ENCODE peak calls at places on chromosomes 16 and 17, in seven cellular contexts. One of them, this sample, is unnamed. For H3K4me1, the result is how much of the 10 kb centered on the place peaks cover.

GRCh38 chr17:56772442-56772841 is 61.3 kb downstream of the C17orf67 start:
- DNase-seq in mammary epithelial cell: no peak
- DNase-seq in psoas muscle: no peak
- DNase-seq in heart right ventricle: no peak
- DNase-seq in kidney: no peak
- DNase-seq in right lobe of liver: no peak
- DNase-seq in HepG2: peak
- DNase-seq in this sample: no peak

GRCh38 chr16:81513204-81514040 is 68.8 kb downstream of the CMIP start:
- DNase-seq in heart right ventricle: peak
- DNase-seq in right lobe of liver: peak
- DNase-seq in mammary epithelial cell: no peak
- DNase-seq in psoas muscle: peak
- DNase-seq in HepG2: peak
- DNase-seq in kidney: no peak
- DNase-seq in this sample: no peak

GRCh38 chr17:5837055-5837491 is 233.1 kb upstream of the WSCD1 start:
- DNase-seq in HepG2: peak
- DNase-seq in right lobe of liver: no peak
- DNase-seq in heart right ventricle: no peak
- DNase-seq in mammary epithelial cell: peak
- DNase-seq in kidney: no peak
- DNase-seq in psoas muscle: no peak
- DNase-seq in this sample: peak

GRCh38 chr17:35612924-35613521 is 25.9 kb downstream of the AP2B1 start:
- DNase-seq in kidney: no peak
- DNase-seq in HepG2: peak
- DNase-seq in psoas muscle: no peak
- DNase-seq in right lobe of liver: peak
- DNase-seq in mammary epithelial cell: peak
- DNase-seq in heart right ventricle: peak
- DNase-seq in this sample: no peak

GRCh38 chr16:50195276-50195675 is 42.2 kb downstream of the TENT4B start:
- DNase-seq in HepG2: no peak
- DNase-seq in heart right ventricle: no peak
- DNase-seq in kidney: no peak
- DNase-seq in right lobe of liver: no peak
- DNase-seq in mammary epithelial cell: peak
- DNase-seq in psoas muscle: no peak
- DNase-seq in this sample: no peak

GRCh38 chr17:51184124-51184523 is 17.9 kb downstream of the NME2 start:
- DNase-seq in HepG2: no peak
- DNase-seq in psoas muscle: no peak
- DNase-seq in right lobe of liver: no peak
- DNase-seq in mammary epithelial cell: no peak
- DNase-seq in heart right ventricle: no peak
- DNase-seq in kidney: no peak
- DNase-seq in this sample: no peak

GRCh38 chr16:88063201-88063773 is 112.1 kb downstream of the BANP start:
- DNase-seq in kidney: peak
- DNase-seq in mammary epithelial cell: no peak
- DNase-seq in HepG2: no peak
- DNase-seq in heart right ventricle: no peak
- DNase-seq in right lobe of liver: no peak
- DNase-seq in psoas muscle: peak
- DNase-seq in this sample: peak

GRCh38 chr17:72342582-72343527 is 222.0 kb downstream of the SOX9 start:
- DNase-seq in mammary epithelial cell: no peak
- DNase-seq in heart right ventricle: peak
- DNase-seq in kidney: peak
- DNase-seq in psoas muscle: peak
- DNase-seq in HepG2: no peak
- DNase-seq in right lobe of liver: no peak
- DNase-seq in this sample: no peak

GRCh38 chr17:9195961-9196668 is 174.8 kb downstream of the NTN1 start:
- DNase-seq in mammary epithelial cell: no peak
- DNase-seq in heart right ventricle: no peak
- DNase-seq in psoas muscle: no peak
- DNase-seq in kidney: peak
- DNase-seq in HepG2: no peak
- DNase-seq in right lobe of liver: no peak
- DNase-seq in this sample: no peak

GRCh38 chr17:17466511-17466910 is 10.3 kb upstream of the MED9 start:
- DNase-seq in right lobe of liver: no peak
- DNase-seq in psoas muscle: no peak
- DNase-seq in kidney: no peak
- DNase-seq in heart right ventricle: no peak
- DNase-seq in mammary epithelial cell: no peak
- DNase-seq in HepG2: no peak
- DNase-seq in this sample: no peak

GRCh38 chr17:42617956-42618431 is 8.5 kb downstream of the TUBG1 start:
- DNase-seq in mammary epithelial cell: peak
- DNase-seq in psoas muscle: no peak
- DNase-seq in heart right ventricle: no peak
- DNase-seq in HepG2: no peak
- DNase-seq in right lobe of liver: no peak
- DNase-seq in kidney: no peak
- DNase-seq in this sample: no peak

GRCh38 chr16:74726736-74727135 is 26.1 kb upstream of the MLKL start:
- DNase-seq in mammary epithelial cell: no peak
- DNase-seq in kidney: no peak
- DNase-seq in HepG2: peak
- DNase-seq in heart right ventricle: no peak
- DNase-seq in right lobe of liver: no peak
- DNase-seq in psoas muscle: peak
- DNase-seq in this sample: no peak

GRCh38 chr17:54814371-54814770 is 86.3 kb upstream of the TOM1L1 start:
- DNase-seq in right lobe of liver: no peak
- DNase-seq in HepG2: no peak
- DNase-seq in heart right ventricle: no peak
- DNase-seq in psoas muscle: no peak
- DNase-seq in kidney: no peak
- DNase-seq in mammary epithelial cell: no peak
- DNase-seq in this sample: no peak

GRCh38 chr16:48188449-48189102 is 32.8 kb upstream of the ABCC12 start:
- DNase-seq in heart right ventricle: no peak
- DNase-seq in mammary epithelial cell: no peak
- DNase-seq in right lobe of liver: no peak
- DNase-seq in psoas muscle: no peak
- DNase-seq in HepG2: peak
- DNase-seq in kidney: no peak
- DNase-seq in this sample: no peak

GRCh38 chr17:71409712-71410111 is 711.1 kb upstream of the SOX9 start:
- DNase-seq in HepG2: no peak
- DNase-seq in heart right ventricle: no peak
- DNase-seq in mammary epithelial cell: peak
- DNase-seq in psoas muscle: no peak
- DNase-seq in kidney: no peak
- DNase-seq in right lobe of liver: no peak
- DNase-seq in this sample: peak

GRCh38 chr16:67481561-67482259 is 753 bp upstream of the ATP6V0D1 start:
- DNase-seq in heart right ventricle: peak
- DNase-seq in HepG2: peak
- DNase-seq in psoas muscle: peak
- DNase-seq in kidney: peak
- DNase-seq in mammary epithelial cell: no peak
- DNase-seq in right lobe of liver: peak
- DNase-seq in this sample: no peak

GRCh38 chr17:45338023-45338781 is 21.4 kb upstream of the MAP3K14 start:
- DNase-seq in HepG2: no peak
- DNase-seq in right lobe of liver: peak
- DNase-seq in kidney: no peak
- DNase-seq in psoas muscle: peak
- DNase-seq in heart right ventricle: peak
- DNase-seq in mammary epithelial cell: no peak
- DNase-seq in this sample: no peak

GRCh38 chr17:36937961-36938565 is 788 bp downstream of the LHX1 start:
- DNase-seq in heart right ventricle: no peak
- DNase-seq in psoas muscle: peak
- DNase-seq in kidney: no peak
- DNase-seq in HepG2: no peak
- DNase-seq in right lobe of liver: peak
- DNase-seq in mammary epithelial cell: no peak
- DNase-seq in this sample: no peak

GRCh38 chr17:6487243-6488007 is 43.2 kb downstream of the PIMREG start:
- DNase-seq in psoas muscle: peak
- DNase-seq in HepG2: no peak
- DNase-seq in kidney: peak
- DNase-seq in mammary epithelial cell: no peak
- DNase-seq in heart right ventricle: no peak
- DNase-seq in right lobe of liver: no peak
- DNase-seq in this sample: no peak

GRCh38 chr17:34892864-34893263 is 68.4 kb downstream of the CCT6B start:
- DNase-seq in right lobe of liver: no peak
- DNase-seq in heart right ventricle: no peak
- DNase-seq in psoas muscle: no peak
- DNase-seq in HepG2: no peak
- DNase-seq in kidney: no peak
- DNase-seq in mammary epithelial cell: no peak
- DNase-seq in this sample: no peak

GRCh38 chr16:15493416-15494181 is 59.2 kb downstream of the BMERB1 start:
- DNase-seq in HepG2: no peak
- DNase-seq in right lobe of liver: no peak
- DNase-seq in kidney: no peak
- DNase-seq in heart right ventricle: no peak
- DNase-seq in psoas muscle: no peak
- DNase-seq in mammary epithelial cell: no peak
- DNase-seq in this sample: no peak

GRCh38 chr16:46929378-46930332 is 43.8 kb downstream of the DNAJA2 start:
- DNase-seq in mammary epithelial cell: peak
- DNase-seq in kidney: peak
- DNase-seq in HepG2: peak
- DNase-seq in psoas muscle: peak
- DNase-seq in heart right ventricle: peak
- DNase-seq in right lobe of liver: peak
- DNase-seq in this sample: no peak

DNA sequence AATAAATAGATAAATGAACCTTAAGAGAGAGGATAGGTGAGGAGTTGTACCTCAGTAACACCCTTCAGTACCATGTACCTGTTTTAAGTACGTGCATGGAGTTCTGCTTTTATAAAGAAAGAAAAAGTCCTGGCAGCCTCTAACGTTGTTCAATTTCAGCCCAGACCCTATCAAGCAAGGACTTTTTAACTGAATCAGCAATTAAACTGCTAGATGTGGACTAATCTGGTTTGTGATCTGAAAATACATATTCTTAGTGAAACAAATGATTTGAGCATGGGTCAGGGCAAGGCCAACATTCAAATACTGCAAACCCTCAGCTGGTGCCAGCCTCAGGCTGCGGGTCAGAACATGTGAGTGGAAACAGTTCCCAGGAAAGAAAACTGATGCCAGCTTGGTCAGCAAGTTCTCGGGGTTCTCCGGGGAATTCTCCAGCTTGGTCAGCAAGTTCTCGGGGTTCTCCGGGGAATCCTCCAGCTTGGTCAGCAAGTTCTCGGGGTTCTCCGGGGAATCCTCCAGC is 84.5 kb downstream of the MRM3 start:
- DNase-seq in right lobe of liver: no peak
- DNase-seq in heart right ventricle: no peak
- DNase-seq in HepG2: no peak
- DNase-seq in mammary epithelial cell: no peak
- DNase-seq in kidney: no peak
- DNase-seq in psoas muscle: no peak
- DNase-seq in this sample: no peak
- H3K27ac ChIP-seq in right lobe of liver: no peak
- H3K27ac ChIP-seq in heart right ventricle: no peak
- H3K27ac ChIP-seq in HepG2: no peak
- H3K27ac ChIP-seq in mammary epithelial cell: no peak
- H3K27ac ChIP-seq in kidney: no peak
- H3K27ac ChIP-seq in psoas muscle: no peak
- H3K27ac ChIP-seq in this sample: no peak

GRCh38 chr16:68640972-68641371 is 4.1 kb upstream of the CDH3 start:
- DNase-seq in psoas muscle: no peak
- DNase-seq in right lobe of liver: no peak
- DNase-seq in HepG2: no peak
- DNase-seq in heart right ventricle: no peak
- DNase-seq in kidney: no peak
- DNase-seq in mammary epithelial cell: peak
- DNase-seq in this sample: no peak
- H3K4me1 ChIP-seq in psoas muscle: under half
- H3K4me1 ChIP-seq in right lobe of liver: under half
- H3K4me1 ChIP-seq in HepG2: under half
- H3K4me1 ChIP-seq in heart right ventricle: under half
- H3K4me1 ChIP-seq in kidney: under half
- H3K4me1 ChIP-seq in mammary epithelial cell: under half
- H3K4me1 ChIP-seq in this sample: under half

GRCh38 chr17:12631076-12631475 is 34.6 kb upstream of the MYOCD start:
- DNase-seq in HepG2: no peak
- DNase-seq in mammary epithelial cell: no peak
- DNase-seq in heart right ventricle: no peak
- DNase-seq in psoas muscle: no peak
- DNase-seq in right lobe of liver: no peak
- DNase-seq in kidney: no peak
- DNase-seq in this sample: no peak
- H3K27ac ChIP-seq in HepG2: no peak
- H3K27ac ChIP-seq in mammary epithelial cell: no peak
- H3K27ac ChIP-seq in heart right ventricle: peak
- H3K27ac ChIP-seq in psoas muscle: no peak
- H3K27ac ChIP-seq in right lobe of liver: no peak
- H3K27ac ChIP-seq in kidney: no peak
- H3K27ac ChIP-seq in this sample: no peak

GRCh38 chr17:62765351-62765750 is 42.8 kb downstream of the MARCHF10 start:
- DNase-seq in psoas muscle: no peak
- DNase-seq in right lobe of liver: no peak
- DNase-seq in HepG2: no peak
- DNase-seq in heart right ventricle: no peak
- DNase-seq in kidney: no peak
- DNase-seq in mammary epithelial cell: no peak
- DNase-seq in this sample: no peak
- H3K4me1 ChIP-seq in psoas muscle: under half
- H3K4me1 ChIP-seq in right lobe of liver: under half
- H3K4me1 ChIP-seq in HepG2: under half
- H3K4me1 ChIP-seq in heart right ventricle: under half
- H3K4me1 ChIP-seq in kidney: under half
- H3K4me1 ChIP-seq in mammary epithelial cell: under half
- H3K4me1 ChIP-seq in this sample: under half

GRCh38 chr17:75151893-75152292 is 2.4 kb downstream of the JPT1 start:
- DNase-seq in kidney: no peak
- DNase-seq in HepG2: no peak
- DNase-seq in psoas muscle: no peak
- DNase-seq in heart right ventricle: no peak
- DNase-seq in mammary epithelial cell: no peak
- DNase-seq in right lobe of liver: no peak
- DNase-seq in this sample: no peak

GRCh38 chr17:75152523-75152922 is 1.8 kb downstream of the JPT1 start:
- DNase-seq in HepG2: no peak
- DNase-seq in heart right ventricle: no peak
- DNase-seq in mammary epithelial cell: no peak
- DNase-seq in right lobe of liver: no peak
- DNase-seq in kidney: no peak
- DNase-seq in psoas muscle: no peak
- DNase-seq in this sample: no peak

GRCh38 chr17:75154195-75155106 is at the start of gene JPT1:
- DNase-seq in mammary epithelial cell: peak
- DNase-seq in heart right ventricle: peak
- DNase-seq in psoas muscle: peak
- DNase-seq in kidney: peak
- DNase-seq in right lobe of liver: peak
- DNase-seq in HepG2: peak
- DNase-seq in this sample: peak

GRCh38 chr17:75153854-75154194 is 488 bp downstream of the JPT1 start:
- DNase-seq in psoas muscle: peak
- DNase-seq in HepG2: no peak
- DNase-seq in mammary epithelial cell: no peak
- DNase-seq in right lobe of liver: peak
- DNase-seq in kidney: peak
- DNase-seq in heart right ventricle: no peak
- DNase-seq in this sample: peak

GRCh38 chr17:75152971-75153853 is 1.1 kb downstream of the JPT1 start:
- DNase-seq in HepG2: peak
- DNase-seq in mammary epithelial cell: peak
- DNase-seq in kidney: no peak
- DNase-seq in heart right ventricle: no peak
- DNase-seq in right lobe of liver: no peak
- DNase-seq in psoas muscle: peak
- DNase-seq in this sample: peak
- H3K27ac ChIP-seq in HepG2: peak
- H3K27ac ChIP-seq in mammary epithelial cell: peak
- H3K27ac ChIP-seq in kidney: no peak
- H3K27ac ChIP-seq in heart right ventricle: no peak
- H3K27ac ChIP-seq in right lobe of liver: peak
- H3K27ac ChIP-seq in psoas muscle: peak
- H3K27ac ChIP-seq in this sample: peak

This sample was measured in RWPE2.